ENCODE peak calls at places on chromosomes 12 and 14, in four cellular contexts. M, C, G and U are unnamed samples.
A peak's percentile ranks its signal among the peaks of the same experiment; 100 is the strongest.

GRCh38 chr14:75277000-75277795 is 1.4 kb upstream of the FOS start:
- DNase-seq in M (peak; percentile 90), C (peak; percentile 92), G (peak; percentile 97), U (peak; percentile 88)

GRCh38 chr12:107394693-107395092 is 290.9 kb upstream of the PWP1 start:
- DNase-seq in C (no peak), G (no peak), M (no peak), U (no peak)

GRCh38 chr12:39372929-39373328 is 70.0 kb downstream of the KIF21A start:
- DNase-seq in G (no peak), C (no peak), M (no peak), U (no peak)

GRCh38 chr14:21734457-21735074 is 60.9 kb upstream of the OR4E1 start:
- DNase-seq in G (no peak), M (no peak), C (no peak), U (no peak)

GRCh38 chr14:63949696-63950095 is 96.9 kb downstream of the SYNE2 start:
- DNase-seq in M (no peak), G (no peak), C (no peak), U (no peak)

GRCh38 chr12:60529723-60530122 is 933.9 kb downstream of the SLC16A7 start:
- DNase-seq in G (no peak), C (no peak), M (no peak), U (no peak)

GRCh38 chr12:52052471-52053186 is 1.4 kb downstream of the NR4A1 start:
- DNase-seq in G (no peak), C (peak; percentile 71), M (peak; percentile 77), U (no peak)

GRCh38 chr12:42104784-42105183 is 39.9 kb downstream of the GXYLT1 start:
- DNase-seq in M (no peak), C (no peak), G (no peak), U (no peak)

GRCh38 chr12:64652346-64652745 is 42.1 kb downstream of the RASSF3 start:
- DNase-seq in C (no peak), M (no peak), G (no peak), U (no peak)

GRCh38 chr12:117360551-117361311 is 695 bp downstream of the NOS1 start:
- DNase-seq in C (no peak), M (no peak), G (no peak), U (no peak)

GRCh38 chr12:116610971-116611541 is 51.9 kb downstream of the MAP1LC3B2 start:
- DNase-seq in M (no peak), G (no peak), C (no peak), U (no peak)

GRCh38 chr12:124674937-124675336 is 107.5 kb upstream of the NCOR2 start:
- DNase-seq in G (no peak), C (no peak), M (no peak), U (no peak)
- H3K27ac ChIP-seq in G (no peak overlapping the region), C (no peak overlapping the region), M (peak overlapping the region; percentile 46), U (no peak overlapping the region)

DNA sequence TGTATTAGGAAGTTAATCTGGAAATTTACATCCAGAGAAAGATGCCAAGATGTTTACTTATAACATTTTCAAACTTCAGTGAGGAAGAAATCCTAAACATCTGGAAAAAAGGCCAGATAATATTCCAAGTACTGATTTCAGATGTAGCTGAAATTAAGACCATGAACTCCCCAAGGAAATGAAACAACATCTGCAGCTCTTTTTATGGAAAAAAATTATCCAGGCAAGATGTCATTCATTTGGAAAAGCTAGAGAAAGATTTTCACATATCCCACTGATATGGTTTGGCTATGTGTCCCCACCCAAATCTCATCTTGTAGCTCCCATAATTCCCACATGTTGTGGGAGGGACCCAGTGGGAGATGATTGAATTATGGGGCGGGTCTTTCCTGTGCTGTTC is 35.0 kb downstream of the GNG2 start:
- DNase-seq in M (no peak), C (no peak), G (no peak), U (no peak)
- H3K4me1 ChIP-seq in M (no peaks in the 10 kb centered on the region), C (no peaks in the 10 kb centered on the region), G (no peaks in the 10 kb centered on the region), U (no peaks in the 10 kb centered on the region)

DNA sequence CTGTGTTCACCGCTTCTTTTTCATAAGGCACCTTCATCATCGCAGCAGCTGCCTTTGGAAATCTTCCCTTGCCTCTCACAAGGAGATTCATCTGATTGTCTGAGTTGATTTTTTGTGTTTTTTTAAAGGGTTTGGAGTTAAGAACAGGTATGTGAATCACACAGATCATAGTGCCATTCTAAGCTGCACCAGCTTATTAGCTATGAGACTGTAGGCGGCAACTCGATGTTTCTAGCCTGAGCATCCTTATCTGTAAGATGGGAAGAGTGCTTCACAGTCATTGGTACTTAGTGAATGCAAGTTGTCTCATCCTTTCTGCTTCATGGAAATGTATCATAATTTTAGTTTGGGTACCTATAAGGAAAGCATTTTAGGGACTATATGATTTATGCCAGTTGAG is 32.0 kb downstream of the SLC25A29 start:
- DNase-seq in C (no peak), M (no peak), G (no peak), U (no peak)
- TF ChIP-seq POLR2A in C (no peak), M (no peak), G (no peak), U (no peak)

DNA sequence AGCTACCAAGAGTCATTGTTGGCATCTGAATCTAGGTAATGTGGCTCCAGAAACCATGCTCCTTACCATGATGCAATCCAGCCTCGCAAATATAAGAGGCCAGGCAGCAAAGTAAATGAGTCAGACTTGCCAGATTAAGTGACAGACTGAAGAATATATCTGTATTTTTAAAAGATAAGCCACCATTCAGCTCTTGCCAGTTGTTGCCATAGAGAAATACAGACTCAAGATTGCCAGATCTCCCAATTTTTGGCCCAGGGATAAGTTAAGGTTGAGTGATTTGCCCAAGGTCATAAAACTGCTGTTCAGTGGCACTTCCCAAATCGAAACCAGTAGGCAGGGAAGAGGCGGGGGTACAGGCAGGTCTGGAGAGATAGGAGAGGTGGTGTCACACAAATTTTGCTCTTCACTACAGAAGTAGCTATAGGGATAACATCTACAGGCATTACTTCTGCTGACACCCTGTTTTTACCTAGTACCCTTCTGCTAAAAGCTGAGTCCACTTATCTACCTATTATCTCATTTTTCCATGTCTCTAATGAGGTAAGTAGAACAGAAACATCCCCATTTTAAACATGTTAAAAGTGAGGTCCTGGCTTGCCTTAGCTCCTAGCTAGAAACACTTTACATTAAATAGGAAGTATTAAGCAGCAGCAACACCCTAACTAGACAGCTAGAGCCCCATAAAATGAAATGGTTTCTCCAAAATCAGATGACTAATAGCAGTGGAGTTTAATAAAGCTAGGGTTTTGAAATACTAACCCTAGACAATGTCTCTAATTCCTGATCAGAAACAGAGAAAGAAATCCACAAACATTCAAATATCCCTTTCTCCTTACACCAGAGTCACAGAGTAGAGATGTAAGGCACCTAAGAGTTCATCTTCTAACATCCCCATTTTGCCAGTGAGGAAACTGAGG is 19.5 kb downstream of the DCAF5 start:
- DNase-seq in G (no peak), C (no peak), M (no peak), U (no peak)
- H3K27ac ChIP-seq in G (peak overlapping the region; percentile 22), C (peak overlapping the region; percentile 4), M (peak overlapping the region; percentile 54), U (no peak overlapping the region)

DNA sequence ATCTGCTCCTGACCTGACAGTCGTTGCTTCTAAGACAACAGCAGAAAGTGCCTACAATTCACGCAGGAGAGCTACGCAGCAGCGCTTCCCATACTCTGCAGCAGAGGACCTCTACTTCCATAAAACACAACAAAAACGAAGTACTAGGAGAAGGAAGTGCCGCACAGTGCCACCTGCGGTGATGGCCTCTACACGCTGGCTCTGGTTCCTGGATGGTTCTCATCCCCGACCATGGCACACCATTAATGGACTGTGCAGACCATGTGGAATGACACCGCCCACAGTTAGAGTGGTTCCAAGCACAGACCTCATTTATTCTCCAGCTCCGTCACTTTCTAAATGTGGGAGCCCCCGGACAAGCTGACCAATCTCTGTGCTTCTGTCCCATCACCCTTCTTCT is 28.3 kb downstream of the TPCN1 start:
- DNase-seq in C (no peak), G (no peak), M (no peak), U (no peak)
- H3K4me1 ChIP-seq in C (peaks cover 29% of the 10 kb centered on the region), G (peaks cover 16% of the 10 kb centered on the region), M (peaks cover 28% of the 10 kb centered on the region), U (peaks cover 29% of the 10 kb centered on the region)